ENCODE peak calls at places on chromosome 11, in six cellular contexts. One of them, this sample, is unnamed.

GRCh38 chr11:66232769-66233168 is 35.7 kb upstream of the RAB1B start:
- DNase-seq in activated CD4-positive, alpha-beta T cell treated with anti-CD3 and anti-CD28 coated beads, Interleukin-2, amount 50 U/mL, for 48 hours: no peak
- DNase-seq in ELR: no peak
- DNase-seq in activated CD8-positive, alpha-beta memory T cell treated with anti-CD3 and anti-CD28 coated beads for 48 hours: no peak
- DNase-seq in heart left ventricle: no peak
- DNase-seq in cardiac muscle cell: no peak
- DNase-seq in this sample: no peak

GRCh38 chr11:97871816-97872215 is 1148.9 kb upstream of the CNTN5 start:
- DNase-seq in activated CD8-positive, alpha-beta memory T cell treated with anti-CD3 and anti-CD28 coated beads for 48 hours: no peak
- DNase-seq in heart left ventricle: no peak
- DNase-seq in cardiac muscle cell: no peak
- DNase-seq in ELR: no peak
- DNase-seq in activated CD4-positive, alpha-beta T cell treated with anti-CD3 and anti-CD28 coated beads, Interleukin-2, amount 50 U/mL, for 48 hours: no peak
- DNase-seq in this sample: no peak

GRCh38 chr11:10526974-10527918 is 13.7 kb downstream of the RNF141 start:
- DNase-seq in activated CD4-positive, alpha-beta T cell treated with anti-CD3 and anti-CD28 coated beads, Interleukin-2, amount 50 U/mL, for 48 hours: no peak
- DNase-seq in cardiac muscle cell: no peak
- DNase-seq in heart left ventricle: no peak
- DNase-seq in activated CD8-positive, alpha-beta memory T cell treated with anti-CD3 and anti-CD28 coated beads for 48 hours: no peak
- DNase-seq in ELR: peak
- DNase-seq in this sample: no peak

GRCh38 chr11:61787928-61788491 is 4.4 kb downstream of the TMEM258 start:
- DNase-seq in cardiac muscle cell: peak
- DNase-seq in activated CD4-positive, alpha-beta T cell treated with anti-CD3 and anti-CD28 coated beads, Interleukin-2, amount 50 U/mL, for 48 hours: peak
- DNase-seq in ELR: peak
- DNase-seq in activated CD8-positive, alpha-beta memory T cell treated with anti-CD3 and anti-CD28 coated beads for 48 hours: no peak
- DNase-seq in heart left ventricle: no peak
- DNase-seq in this sample: no peak

GRCh38 chr11:16528639-16529038 is 172.3 kb upstream of the SOX6 start:
- DNase-seq in cardiac muscle cell: no peak
- DNase-seq in ELR: no peak
- DNase-seq in heart left ventricle: no peak
- DNase-seq in activated CD4-positive, alpha-beta T cell treated with anti-CD3 and anti-CD28 coated beads, Interleukin-2, amount 50 U/mL, for 48 hours: no peak
- DNase-seq in activated CD8-positive, alpha-beta memory T cell treated with anti-CD3 and anti-CD28 coated beads for 48 hours: no peak
- DNase-seq in this sample: no peak

GRCh38 chr11:117985953-117986887 is at the start of gene IL10RA:
- DNase-seq in activated CD4-positive, alpha-beta T cell treated with anti-CD3 and anti-CD28 coated beads, Interleukin-2, amount 50 U/mL, for 48 hours: peak
- DNase-seq in heart left ventricle: peak
- DNase-seq in activated CD8-positive, alpha-beta memory T cell treated with anti-CD3 and anti-CD28 coated beads for 48 hours: peak
- DNase-seq in cardiac muscle cell: peak
- DNase-seq in ELR: peak
- DNase-seq in this sample: peak

GRCh38 chr11:44611687-44612437 is 46.4 kb downstream of the CD82 start:
- DNase-seq in heart left ventricle: peak
- DNase-seq in cardiac muscle cell: no peak
- DNase-seq in activated CD4-positive, alpha-beta T cell treated with anti-CD3 and anti-CD28 coated beads, Interleukin-2, amount 50 U/mL, for 48 hours: peak
- DNase-seq in activated CD8-positive, alpha-beta memory T cell treated with anti-CD3 and anti-CD28 coated beads for 48 hours: no peak
- DNase-seq in ELR: no peak
- DNase-seq in this sample: no peak

GRCh38 chr11:29352273-29352672 is 664.6 kb downstream of the KCNA4 start:
- DNase-seq in activated CD8-positive, alpha-beta memory T cell treated with anti-CD3 and anti-CD28 coated beads for 48 hours: no peak
- DNase-seq in cardiac muscle cell: no peak
- DNase-seq in activated CD4-positive, alpha-beta T cell treated with anti-CD3 and anti-CD28 coated beads, Interleukin-2, amount 50 U/mL, for 48 hours: no peak
- DNase-seq in heart left ventricle: no peak
- DNase-seq in ELR: peak
- DNase-seq in this sample: no peak

GRCh38 chr11:132186699-132187098 is 816.3 kb downstream of the NTM start:
- DNase-seq in heart left ventricle: no peak
- DNase-seq in ELR: peak
- DNase-seq in activated CD8-positive, alpha-beta memory T cell treated with anti-CD3 and anti-CD28 coated beads for 48 hours: no peak
- DNase-seq in activated CD4-positive, alpha-beta T cell treated with anti-CD3 and anti-CD28 coated beads, Interleukin-2, amount 50 U/mL, for 48 hours: no peak
- DNase-seq in cardiac muscle cell: no peak
- DNase-seq in this sample: no peak

GRCh38 chr11:65606876-65607613 is 7.0 kb downstream of the MAP3K11 start:
- DNase-seq in cardiac muscle cell: peak
- DNase-seq in ELR: peak
- DNase-seq in activated CD4-positive, alpha-beta T cell treated with anti-CD3 and anti-CD28 coated beads, Interleukin-2, amount 50 U/mL, for 48 hours: peak
- DNase-seq in activated CD8-positive, alpha-beta memory T cell treated with anti-CD3 and anti-CD28 coated beads for 48 hours: no peak
- DNase-seq in heart left ventricle: peak
- DNase-seq in this sample: peak

GRCh38 chr11:65958306-65958705 is 3.2 kb upstream of the SART1 start:
- DNase-seq in activated CD8-positive, alpha-beta memory T cell treated with anti-CD3 and anti-CD28 coated beads for 48 hours: no peak
- DNase-seq in cardiac muscle cell: no peak
- DNase-seq in heart left ventricle: no peak
- DNase-seq in ELR: no peak
- DNase-seq in activated CD4-positive, alpha-beta T cell treated with anti-CD3 and anti-CD28 coated beads, Interleukin-2, amount 50 U/mL, for 48 hours: no peak
- DNase-seq in this sample: no peak

GRCh38 chr11:117958949-117959348 is 27.2 kb upstream of the IL10RA start:
- DNase-seq in activated CD4-positive, alpha-beta T cell treated with anti-CD3 and anti-CD28 coated beads, Interleukin-2, amount 50 U/mL, for 48 hours: no peak
- DNase-seq in heart left ventricle: no peak
- DNase-seq in ELR: no peak
- DNase-seq in activated CD8-positive, alpha-beta memory T cell treated with anti-CD3 and anti-CD28 coated beads for 48 hours: no peak
- DNase-seq in cardiac muscle cell: no peak
- DNase-seq in this sample: no peak

GRCh38 chr11:28833670-28834069 is 725.5 kb downstream of the METTL15 start:
- DNase-seq in activated CD4-positive, alpha-beta T cell treated with anti-CD3 and anti-CD28 coated beads, Interleukin-2, amount 50 U/mL, for 48 hours: no peak
- DNase-seq in activated CD8-positive, alpha-beta memory T cell treated with anti-CD3 and anti-CD28 coated beads for 48 hours: no peak
- DNase-seq in heart left ventricle: no peak
- DNase-seq in ELR: peak
- DNase-seq in cardiac muscle cell: peak
- DNase-seq in this sample: no peak

GRCh38 chr11:76512851-76513653 is 68.2 kb downstream of the EMSY start:
- DNase-seq in activated CD4-positive, alpha-beta T cell treated with anti-CD3 and anti-CD28 coated beads, Interleukin-2, amount 50 U/mL, for 48 hours: no peak
- DNase-seq in activated CD8-positive, alpha-beta memory T cell treated with anti-CD3 and anti-CD28 coated beads for 48 hours: no peak
- DNase-seq in cardiac muscle cell: peak
- DNase-seq in heart left ventricle: no peak
- DNase-seq in ELR: peak
- DNase-seq in this sample: no peak

GRCh38 chr11:57251491-57252104 is 14.5 kb upstream of the APLNR start:
- DNase-seq in heart left ventricle: peak
- DNase-seq in ELR: no peak
- DNase-seq in activated CD8-positive, alpha-beta memory T cell treated with anti-CD3 and anti-CD28 coated beads for 48 hours: no peak
- DNase-seq in activated CD4-positive, alpha-beta T cell treated with anti-CD3 and anti-CD28 coated beads, Interleukin-2, amount 50 U/mL, for 48 hours: no peak
- DNase-seq in cardiac muscle cell: peak
- DNase-seq in this sample: peak

GRCh38 chr11:79185351-79185750 is 255.5 kb downstream of the TENM4 start:
- DNase-seq in activated CD4-positive, alpha-beta T cell treated with anti-CD3 and anti-CD28 coated beads, Interleukin-2, amount 50 U/mL, for 48 hours: no peak
- DNase-seq in heart left ventricle: no peak
- DNase-seq in activated CD8-positive, alpha-beta memory T cell treated with anti-CD3 and anti-CD28 coated beads for 48 hours: no peak
- DNase-seq in cardiac muscle cell: no peak
- DNase-seq in ELR: no peak
- DNase-seq in this sample: peak

GRCh38 chr11:75311858-75312288 is 39.6 kb downstream of the ARRB1 start:
- DNase-seq in activated CD4-positive, alpha-beta T cell treated with anti-CD3 and anti-CD28 coated beads, Interleukin-2, amount 50 U/mL, for 48 hours: no peak
- DNase-seq in ELR: no peak
- DNase-seq in activated CD8-positive, alpha-beta memory T cell treated with anti-CD3 and anti-CD28 coated beads for 48 hours: no peak
- DNase-seq in cardiac muscle cell: peak
- DNase-seq in heart left ventricle: peak
- DNase-seq in this sample: peak

GRCh38 chr11:41508121-41508520 is 48.7 kb upstream of the LRRC4C start:
- DNase-seq in cardiac muscle cell: no peak
- DNase-seq in activated CD8-positive, alpha-beta memory T cell treated with anti-CD3 and anti-CD28 coated beads for 48 hours: no peak
- DNase-seq in heart left ventricle: no peak
- DNase-seq in ELR: no peak
- DNase-seq in activated CD4-positive, alpha-beta T cell treated with anti-CD3 and anti-CD28 coated beads, Interleukin-2, amount 50 U/mL, for 48 hours: no peak
- DNase-seq in this sample: no peak

GRCh38 chr11:29093416-29093815 is 923.4 kb downstream of the KCNA4 start:
- DNase-seq in activated CD8-positive, alpha-beta memory T cell treated with anti-CD3 and anti-CD28 coated beads for 48 hours: no peak
- DNase-seq in heart left ventricle: no peak
- DNase-seq in cardiac muscle cell: peak
- DNase-seq in activated CD4-positive, alpha-beta T cell treated with anti-CD3 and anti-CD28 coated beads, Interleukin-2, amount 50 U/mL, for 48 hours: no peak
- DNase-seq in ELR: peak
- DNase-seq in this sample: no peak

GRCh38 chr11:128720522-128720985 is 26.7 kb downstream of the FLI1 start:
- DNase-seq in heart left ventricle: no peak
- DNase-seq in activated CD8-positive, alpha-beta memory T cell treated with anti-CD3 and anti-CD28 coated beads for 48 hours: no peak
- DNase-seq in cardiac muscle cell: peak
- DNase-seq in ELR: no peak
- DNase-seq in activated CD4-positive, alpha-beta T cell treated with anti-CD3 and anti-CD28 coated beads, Interleukin-2, amount 50 U/mL, for 48 hours: peak
- DNase-seq in this sample: no peak

GRCh38 chr11:19982761-19983495 is 177.3 kb downstream of the DBX1 start:
- DNase-seq in ELR: no peak
- DNase-seq in activated CD8-positive, alpha-beta memory T cell treated with anti-CD3 and anti-CD28 coated beads for 48 hours: no peak
- DNase-seq in heart left ventricle: no peak
- DNase-seq in cardiac muscle cell: peak
- DNase-seq in activated CD4-positive, alpha-beta T cell treated with anti-CD3 and anti-CD28 coated beads, Interleukin-2, amount 50 U/mL, for 48 hours: no peak
- DNase-seq in this sample: no peak

GRCh38 chr11:120511116-120511803 is at the start of gene GRIK4:
- DNase-seq in activated CD8-positive, alpha-beta memory T cell treated with anti-CD3 and anti-CD28 coated beads for 48 hours: peak
- DNase-seq in ELR: peak
- DNase-seq in activated CD4-positive, alpha-beta T cell treated with anti-CD3 and anti-CD28 coated beads, Interleukin-2, amount 50 U/mL, for 48 hours: peak
- DNase-seq in cardiac muscle cell: peak
- DNase-seq in heart left ventricle: peak
- DNase-seq in this sample: peak

GRCh38 chr11:127564803-127565202 is 564.2 kb upstream of the KIRREL3 start:
- DNase-seq in ELR: peak
- DNase-seq in activated CD8-positive, alpha-beta memory T cell treated with anti-CD3 and anti-CD28 coated beads for 48 hours: no peak
- DNase-seq in cardiac muscle cell: no peak
- DNase-seq in heart left ventricle: no peak
- DNase-seq in activated CD4-positive, alpha-beta T cell treated with anti-CD3 and anti-CD28 coated beads, Interleukin-2, amount 50 U/mL, for 48 hours: no peak
- DNase-seq in this sample: no peak

GRCh38 chr11:27209562-27210005 is 153.4 kb downstream of the CCDC34 start:
- DNase-seq in activated CD4-positive, alpha-beta T cell treated with anti-CD3 and anti-CD28 coated beads, Interleukin-2, amount 50 U/mL, for 48 hours: no peak
- DNase-seq in heart left ventricle: peak
- DNase-seq in activated CD8-positive, alpha-beta memory T cell treated with anti-CD3 and anti-CD28 coated beads for 48 hours: no peak
- DNase-seq in cardiac muscle cell: peak
- DNase-seq in ELR: peak
- DNase-seq in this sample: peak

This sample was measured in adrenal gland.